ENCODE peak calls at places on chromosomes 2 and 18, in ten cellular contexts. L, A, K, J, Z, M, I, G, H and B are unnamed samples.

GRCh38 chr2:203225423-203226039 is 13.3 kb upstream of the CYP20A1 start:
- DNase-seq in H (peak; percentile 9), K (peak; percentile 37), J (no peak), I (peak; percentile 41), A (no peak), G (peak; percentile 69), Z (no peak), M (no peak), L (peak; percentile 34), B (peak; percentile 31)

GRCh38 chr2:152222975-152223638 is 47.5 kb upstream of the STAM2 start:
- DNase-seq in J (peak; percentile 69), G (no peak), M (peak; percentile 90), L (peak; percentile 57), A (peak; percentile 23), I (peak; percentile 82), K (peak; percentile 80), H (no peak), Z (peak; percentile 41), B (peak; percentile 94)

GRCh38 chr2:1728821-1729220 is 15.5 kb downstream of the PXDN start:
- DNase-seq in G (peak; percentile 89), L (peak; percentile 74), K (peak; percentile 77), I (no peak), A (peak; percentile 87), M (no peak), H (no peak), J (peak; percentile 60), Z (peak; percentile 18), B (no peak)

GRCh38 chr2:200453853-200454524 is 55.9 kb downstream of the KCTD18 start:
- DNase-seq in J (no peak), M (no peak), Z (no peak), K (no peak), I (no peak), G (peak; percentile 73), L (no peak), H (no peak), A (no peak), B (no peak)

GRCh38 chr2:143505542-143505941 is 376.3 kb downstream of the ARHGAP15 start:
- DNase-seq in A (no peak), G (no peak), Z (no peak), J (no peak), H (no peak), L (peak; percentile 45), I (no peak), M (peak; percentile 56), K (no peak), B (peak; percentile 11)

GRCh38 chr2:237720962-237721361 is 77.6 kb upstream of the RBM44 start:
- DNase-seq in M (peak; percentile 98), K (peak; percentile 53), H (no peak), G (no peak), L (no peak), I (peak; percentile 43), J (peak; percentile 65), A (no peak), Z (no peak), B (peak; percentile 41)

GRCh38 chr2:65277791-65278449 is 50.3 kb downstream of the ACTR2 start:
- DNase-seq in M (peak; percentile 52), Z (no peak), I (peak; percentile 57), G (no peak), K (peak; percentile 75), A (no peak), H (no peak), J (no peak), L (peak; percentile 94), B (no peak)

GRCh38 chr2:236673823-236674185 is 104.2 kb downstream of the ACKR3 start:
- DNase-seq in A (no peak), K (no peak), I (no peak), Z (no peak), J (peak; percentile 36), G (peak; percentile 28), L (no peak), H (no peak), M (no peak), B (no peak)

GRCh38 chr2:232053777-232054176 is 92.3 kb downstream of the DIS3L2 start:
- DNase-seq in M (no peak), G (peak; percentile 64), H (no peak), I (no peak), J (no peak), L (no peak), Z (no peak), K (no peak), A (no peak), B (no peak)

GRCh38 chr18:56240405-56240804 is 398.0 kb downstream of the TXNL1 start:
- DNase-seq in Z (no peak), M (peak; percentile 68), I (peak; percentile 28), G (no peak), A (no peak), L (no peak), K (peak; percentile 17), J (no peak), H (no peak), B (peak; percentile 20)

GRCh38 chr18:56233595-56233994 is 404.8 kb downstream of the TXNL1 start:
- DNase-seq in J (no peak), L (no peak), Z (no peak), M (peak; percentile 85), I (peak; percentile 93), K (peak; percentile 28), G (no peak), H (no peak), A (no peak), B (peak; percentile 89)

GRCh38 chr18:56235773-56236115 is 402.6 kb downstream of the TXNL1 start:
- DNase-seq in G (no peak), Z (no peak), K (no peak), M (peak; percentile 26), H (no peak), A (no peak), I (no peak), L (peak; percentile 12), J (no peak), B (no peak)

GRCh38 chr18:56238576-56238975 is 399.8 kb downstream of the TXNL1 start:
- DNase-seq in L (no peak), M (no peak), G (no peak), H (no peak), K (no peak), A (no peak), I (peak; percentile 43), Z (no peak), J (no peak), B (no peak)

DNA sequence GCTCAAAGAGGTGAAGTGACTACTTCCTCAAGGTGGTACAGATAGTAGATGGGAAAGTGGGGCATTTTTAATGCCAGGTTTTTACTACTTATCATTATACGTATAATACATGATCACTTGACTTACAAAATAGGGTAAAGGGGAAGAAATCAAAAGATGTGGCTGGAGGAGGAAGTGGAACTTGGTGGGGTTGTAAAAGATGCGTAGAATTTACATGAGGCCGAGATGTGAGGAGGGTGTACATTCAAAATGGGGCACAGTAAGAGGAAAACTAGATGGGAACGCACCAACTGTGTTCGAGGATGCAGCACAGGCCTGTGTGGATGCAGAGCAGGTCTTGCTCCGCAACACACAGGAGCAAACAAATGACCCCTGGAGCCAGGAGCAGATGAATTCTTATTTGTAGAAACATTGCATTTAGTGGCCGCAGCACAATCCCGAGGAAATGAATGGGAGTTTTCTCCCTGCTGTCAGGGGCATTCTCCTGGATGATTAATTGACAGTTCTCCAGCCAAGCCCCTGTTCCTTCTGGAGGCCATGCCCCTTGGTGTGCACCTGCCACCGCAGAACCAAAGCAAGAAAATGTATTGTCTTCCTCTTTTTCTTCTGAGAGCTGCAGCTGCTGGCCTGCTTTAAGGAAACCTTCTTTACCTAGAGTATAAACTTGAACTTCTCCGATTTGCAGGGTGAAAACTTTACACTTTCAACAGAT is 403.2 kb downstream of the TXNL1 start:
- DNase-seq in K (no peak), H (no peak), L (no peak), A (no peak), J (no peak), I (no peak), M (peak; percentile 55), Z (no peak), G (no peak), B (no peak)
- H3K9me3 ChIP-seq in K (peaks cover 22% of the 10 kb centered on the region), H (no peaks in the 10 kb centered on the region), L (no peaks in the 10 kb centered on the region), A (no peaks in the 10 kb centered on the region), J (no peaks in the 10 kb centered on the region), I (no peaks in the 10 kb centered on the region), M (peaks cover 3% of the 10 kb centered on the region), Z (peaks cover 26% of the 10 kb centered on the region), G (no peaks in the 10 kb centered on the region), B (peaks cover 5% of the 10 kb centered on the region)

GRCh38 chr2:150165479-150165878 is 322.0 kb downstream of the RND3 start:
- DNase-seq in I (no peak), H (no peak), J (no peak), A (no peak), M (peak; percentile 96), G (no peak), L (no peak), K (no peak), Z (no peak), B (no peak)
- H3K9me3 ChIP-seq in I (no peaks in the 10 kb centered on the region), H (no peaks in the 10 kb centered on the region), J (no peaks in the 10 kb centered on the region), A (no peaks in the 10 kb centered on the region), M (no peaks in the 10 kb centered on the region), G (no peaks in the 10 kb centered on the region), L (no peaks in the 10 kb centered on the region), K (no peaks in the 10 kb centered on the region), Z (no peaks in the 10 kb centered on the region), B (no peaks in the 10 kb centered on the region)

DNA sequence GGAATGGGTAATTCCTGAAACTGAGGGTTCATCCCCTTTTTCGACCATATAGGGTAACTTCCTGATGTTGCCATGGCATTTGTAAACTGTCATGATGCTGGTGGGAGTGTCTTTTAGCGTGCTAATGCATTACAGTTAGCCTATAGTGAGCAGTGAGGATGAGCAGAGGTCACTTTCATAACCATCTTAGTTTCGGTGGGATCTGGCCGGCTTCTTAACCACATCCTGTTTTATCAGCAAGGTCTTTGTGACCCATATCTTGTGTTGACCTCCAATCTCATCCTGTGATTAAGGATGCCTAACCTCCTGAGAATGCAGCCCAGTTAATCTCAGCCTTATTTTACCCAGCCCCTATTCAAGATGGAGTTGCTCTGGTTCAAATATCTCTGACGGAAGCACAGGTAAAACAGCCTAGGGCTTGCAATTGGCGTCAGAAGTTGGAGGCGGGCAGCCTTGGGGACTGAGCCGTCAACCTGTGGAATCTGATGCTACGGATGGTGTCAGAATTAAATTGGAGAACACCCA is 19.5 kb downstream of the RALBP1 start:
- DNase-seq in A (no peak), G (no peak), I (no peak), Z (no peak), K (peak; percentile 81), M (no peak), L (no peak), H (no peak), J (no peak), B (no peak)
- H3K9me3 ChIP-seq in A (no peaks in the 10 kb centered on the region), G (peaks cover 47% of the 10 kb centered on the region), I (no peaks in the 10 kb centered on the region), Z (peaks cover 3% of the 10 kb centered on the region), K (no peaks in the 10 kb centered on the region), M (no peaks in the 10 kb centered on the region), L (no peaks in the 10 kb centered on the region), H (no peaks in the 10 kb centered on the region), J (peaks cover 4% of the 10 kb centered on the region), B (no peaks in the 10 kb centered on the region)

DNA sequence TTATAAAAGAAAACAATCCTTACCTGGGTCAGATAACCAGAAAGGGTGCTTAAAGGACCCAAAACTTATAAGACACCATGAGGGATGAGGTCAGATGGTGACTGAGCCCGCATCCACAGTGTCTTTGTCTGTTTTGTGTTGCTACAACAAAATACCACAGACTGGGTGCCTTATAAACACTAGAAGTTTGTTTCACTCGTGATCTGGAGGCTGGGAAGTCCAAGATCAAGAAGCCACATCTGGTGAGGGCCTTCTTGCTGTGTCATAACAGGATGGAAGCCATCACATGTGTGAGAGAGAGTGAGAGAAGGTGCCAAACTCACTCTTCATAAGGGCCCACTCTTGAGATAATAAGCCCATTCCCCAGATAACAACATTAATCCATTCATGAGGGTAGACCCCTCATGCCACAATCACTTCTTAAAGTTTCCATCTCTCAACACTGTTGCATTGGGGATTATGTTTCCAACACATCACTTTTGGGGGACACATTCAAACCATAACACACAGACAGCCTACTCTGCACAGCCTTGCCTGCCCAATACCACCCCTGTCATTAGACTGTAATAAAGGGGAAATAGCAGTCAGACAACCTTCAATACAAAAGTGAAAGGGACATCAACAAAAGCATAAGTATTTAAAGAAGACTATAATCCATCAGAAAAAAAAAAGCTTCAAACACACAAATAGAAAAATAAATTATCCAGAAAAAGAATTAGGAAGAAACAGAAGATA is 249.8 kb downstream of the ANAPC1 start:
- DNase-seq in Z (no peak), G (no peak), A (no peak), K (peak; percentile 95), I (peak; percentile 7), H (peak; percentile 21), M (no peak), L (no peak), J (no peak), B (no peak)
- H3K9me3 ChIP-seq in Z (peaks cover 16% of the 10 kb centered on the region), G (peaks cover 6% of the 10 kb centered on the region), A (no peaks in the 10 kb centered on the region), K (peaks cover 6% of the 10 kb centered on the region), I (peaks cover 7% of the 10 kb centered on the region), H (no peaks in the 10 kb centered on the region), M (no peaks in the 10 kb centered on the region), L (no peaks in the 10 kb centered on the region), J (peaks cover 2% of the 10 kb centered on the region), B (peaks cover 13% of the 10 kb centered on the region)